ENCODE peak calls at places on chromosomes 2 and 18, in five cellular contexts. R is GM20000; C is HEK293T; J is activated effector memory CD4-positive, alpha-beta T cell treated with anti-CD3 and anti-CD28 coated beads, Interleukin-2, amount 50 U/mL, for 16 hours; E is putamen. B is an unnamed sample.

GRCh38 chr2:239465017-239466001 is 64.5 kb upstream of the HDAC4 start:
- DNase-seq in E (peak), C (no peak), R (no peak), J (peak), B (no peak)

GRCh38 chr2:112293636-112294401 is 18.4 kb downstream of the ZC3H6 start:
- DNase-seq in J (no peak), E (no peak), R (no peak), C (no peak), B (no peak)

GRCh38 chr2:190846746-190847145 is 33.9 kb upstream of the GLS start:
- DNase-seq in J (no peak), C (no peak), E (no peak), R (no peak), B (no peak)

GRCh38 chr2:190910341-190911136 is 29.9 kb downstream of the GLS start:
- DNase-seq in C (no peak), R (no peak), E (no peak), J (no peak), B (no peak)

GRCh38 chr2:37656512-37657423 is 14.7 kb downstream of the CDC42EP3 start:
- DNase-seq in E (no peak), J (no peak), R (no peak), C (no peak), B (no peak)

GRCh38 chr2:140654565-140654964 is 1476.3 kb downstream of the LRP1B start:
- DNase-seq in R (no peak), J (no peak), E (no peak), C (no peak), B (no peak)

GRCh38 chr18:25289040-25289631 is 62.8 kb downstream of the ZNF521 start:
- DNase-seq in C (peak), J (no peak), E (no peak), R (no peak), B (no peak)

GRCh38 chr2:9752441-9753275 is 90.6 kb upstream of the TAF1B start:
- DNase-seq in R (peak), C (no peak), J (peak), E (no peak), B (peak)

GRCh38 chr18:37258819-37259218 is 306.8 kb downstream of the CELF4 start:
- DNase-seq in R (no peak), C (no peak), E (no peak), J (no peak), B (no peak)

GRCh38 chr2:185833864-185834263 is 95.3 kb downstream of the FSIP2 start:
- DNase-seq in J (no peak), E (no peak), R (no peak), C (no peak), B (no peak)

GRCh38 chr2:172179045-172179742 is 76.5 kb upstream of the DLX2 start:
- DNase-seq in R (no peak), C (no peak), E (no peak), J (no peak), B (no peak)

GRCh38 chr2:161425966-161426365 is 9.9 kb downstream of the TBR1 start:
- DNase-seq in R (no peak), J (no peak), C (no peak), E (no peak), B (no peak)

GRCh38 chr2:105768961-105769452 is 24.3 kb downstream of the NCK2 start:
- DNase-seq in E (peak), C (no peak), R (no peak), J (peak), B (no peak)

GRCh38 chr2:19185061-19185460 is 173.4 kb downstream of the OSR1 start:
- DNase-seq in R (no peak), E (no peak), C (no peak), J (no peak), B (no peak)

GRCh38 chr2:169933124-169933711 is 106.0 kb downstream of the UBR3 start:
- DNase-seq in C (peak), R (peak), E (peak), J (no peak), B (peak)

GRCh38 chr2:178304262-178304661 is 110.0 kb downstream of the OSBPL6 start:
- DNase-seq in C (no peak), E (no peak), R (no peak), J (no peak), B (no peak)

GRCh38 chr2:62284980-62285379 is 89.1 kb downstream of the B3GNT2 start:
- DNase-seq in C (no peak), E (no peak), R (no peak), J (no peak), B (no peak)

GRCh38 chr2:73072416-73072815 is 904 bp upstream of the SFXN5 start:
- DNase-seq in C (no peak), R (no peak), E (no peak), J (no peak), B (peak)